ENCODE peak calls at places on chromosomes 12 and 14, in five cellular contexts. U is posterior cingulate gyrus, B is HTR-8/SVneo, P is GM23338, Q is AG08395. V is an unnamed sample.
A peak's percentile ranks its signal among the peaks of the same experiment; 100 is the strongest.

GRCh38 chr12:52245962-52246577 is 13.0 kb downstream of the KRT7 start:
- DNase-seq in U (no peak), B (no peak), P (no peak), Q (no peak), V (no peak)

GRCh38 chr12:39920222-39920621 is 185.7 kb downstream of the SLC2A13 start:
- DNase-seq in U (no peak), B (no peak), P (no peak), Q (no peak), V (no peak)

GRCh38 chr14:97218713-97219355 is 421.7 kb downstream of the VRK1 start:
- DNase-seq in U (peak; percentile 20), B (no peak), P (peak; percentile 77), Q (peak; percentile 16), V (peak; percentile 26)

GRCh38 chr12:94889512-94890210 is 113.8 kb downstream of the NDUFA12 start:
- DNase-seq in U (no peak), B (no peak), P (no peak), Q (no peak), V (no peak)

GRCh38 chr12:67025543-67026114 is 243.5 kb upstream of the CAND1 start:
- DNase-seq in U (no peak), B (peak; percentile 54), P (peak; percentile 75), Q (peak; percentile 48), V (no peak)

GRCh38 chr12:54444202-54444601 is 25.1 kb upstream of the ITGA5 start:
- DNase-seq in U (no peak), B (no peak), P (no peak), Q (no peak), V (no peak)

GRCh38 chr14:80607430-80608200 is 333.9 kb downstream of the CEP128 start:
- DNase-seq in U (no peak), B (no peak), P (no peak), Q (no peak), V (no peak)

GRCh38 chr14:94008234-94008633 is 11.1 kb downstream of the CCDC197 start:
- DNase-seq in U (no peak), B (no peak), P (no peak), Q (no peak), V (no peak)

GRCh38 chr12:120658286-120659150 is 18.1 kb downstream of the CABP1 start:
- DNase-seq in U (no peak), B (no peak), P (no peak), Q (no peak), V (no peak)

GRCh38 chr12:102050660-102051430 is 10.9 kb downstream of the WASHC3 start:
- DNase-seq in U (no peak), B (no peak), P (no peak), Q (no peak), V (no peak)

GRCh38 chr12:89542912-89543592 is 17.2 kb upstream of the POC1B start:
- DNase-seq in U (peak; percentile 62), B (peak; percentile 67), P (peak; percentile 97), Q (peak; percentile 80), V (peak; percentile 0)

GRCh38 chr12:127245009-127245408 is 1022.0 kb upstream of the TMEM132C start:
- DNase-seq in U (no peak), B (no peak), P (no peak), Q (peak; percentile 15), V (no peak)

GRCh38 chr14:68284834-68285233 is 465.3 kb downstream of the RAD51B start:
- DNase-seq in U (no peak), B (no peak), P (no peak), Q (no peak), V (no peak)

GRCh38 chr12:24909667-24910066 is 39.2 kb downstream of the BCAT1 start:
- DNase-seq in U (no peak), B (no peak), P (no peak), Q (peak; percentile 67), V (no peak)

GRCh38 chr12:24719293-24719721 is 229.6 kb downstream of the BCAT1 start:
- DNase-seq in U (no peak), B (no peak), P (no peak), Q (peak; percentile 4), V (no peak)

GRCh38 chr14:104130974-104131651 is 7.3 kb upstream of the KIF26A start:
- DNase-seq in U (peak; percentile 38), B (no peak), P (peak; percentile 69), Q (peak; percentile 48), V (peak; percentile 57)

GRCh38 chr14:90698379-90698869 is 117.8 kb downstream of the TTC7B start:
- DNase-seq in U (peak; percentile 68), B (no peak), P (no peak), Q (peak; percentile 35), V (peak; percentile 41)

GRCh38 chr12:51085757-51086156 is 2.4 kb upstream of the CSRNP2 start:
- DNase-seq in U (no peak), B (no peak), P (no peak), Q (no peak), V (no peak)

GRCh38 chr12:45468751-45469615 is 253.1 kb downstream of the ANO6 start:
- DNase-seq in U (no peak), B (no peak), P (peak; percentile 21), Q (no peak), V (no peak)

GRCh38 chr12:126558810-126559209 is 1493.6 kb downstream of the AACS start:
- DNase-seq in U (no peak), B (no peak), P (no peak), Q (no peak), V (no peak)

V was measured in hypothalamus.